ENCODE peak calls at places on chromosome 6, in ten cellular contexts. U, O, C, Q, G, V, J, E, S and T are unnamed samples. For H3K4me1 and H3K9me3, the result is how much of the 10 kb centered on the place peaks cover.

GRCh38 chr6:22349051-22349450 is 52.2 kb upstream of the PRL start:
- DNase-seq in U (no peak), O (no peak), V (no peak), C (no peak), Q (no peak), G (no peak), J (no peak), S (no peak), E (no peak), T (no peak)

GRCh38 chr6:30742316-30743098 is at the start of gene FLOT1:
- DNase-seq in U (peak), E (peak), S (peak), V (peak), Q (peak), O (peak), C (peak), J (peak), G (peak), T (peak)

GRCh38 chr6:46735720-46736031 is 501 bp upstream of the PLA2G7 start:
- DNase-seq in O (no peak), U (no peak), G (no peak), C (no peak), J (no peak), V (no peak), E (no peak), S (no peak), Q (no peak), T (no peak)

GRCh38 chr6:15301179-15302006 is 55.5 kb downstream of the JARID2 start:
- DNase-seq in S (no peak), J (no peak), Q (peak), C (no peak), G (no peak), U (no peak), O (no peak), E (no peak), V (no peak), T (no peak)

GRCh38 chr6:14038636-14039035 is 78.9 kb upstream of the CD83 start:
- DNase-seq in E (no peak), V (no peak), J (no peak), C (no peak), G (peak), Q (no peak), S (no peak), O (no peak), U (no peak), T (no peak)

GRCh38 chr6:2396856-2397640 is 151.6 kb upstream of the GMDS start:
- DNase-seq in E (no peak), G (peak), Q (no peak), O (peak), S (no peak), C (peak), V (peak), J (no peak), U (no peak), T (no peak)

GRCh38 chr6:130955755-130956154 is 107.3 kb downstream of the EPB41L2 start:
- DNase-seq in J (no peak), G (no peak), V (no peak), Q (peak), O (no peak), E (no peak), U (no peak), S (no peak), C (no peak), T (no peak)

GRCh38 chr6:42239736-42240375 is 22.2 kb upstream of the MRPS10 start:
- DNase-seq in V (peak), U (no peak), G (peak), S (no peak), E (peak), O (no peak), J (no peak), Q (peak), C (no peak), T (no peak)

GRCh38 chr6:37934276-37934675 is 114.7 kb downstream of the ZFAND3 start:
- DNase-seq in C (no peak), G (peak), S (no peak), E (no peak), V (no peak), J (no peak), U (no peak), Q (no peak), O (no peak), T (no peak)

GRCh38 chr6:111258615-111259088 is 171.3 kb downstream of the SLC16A10 start:
- DNase-seq in J (no peak), G (no peak), O (peak), V (no peak), E (no peak), C (no peak), U (no peak), S (no peak), Q (peak), T (no peak)

GRCh38 chr6:80472276-80472675 is 365.8 kb downstream of the BCKDHB start:
- DNase-seq in U (no peak), Q (no peak), O (no peak), C (no peak), G (peak), V (no peak), J (no peak), S (no peak), E (no peak), T (no peak)

GRCh38 chr6:51473996-51474975 is 613.1 kb downstream of the PKHD1 start:
- DNase-seq in C (no peak), V (no peak), S (no peak), G (no peak), Q (peak), J (no peak), O (no peak), E (peak), U (no peak), T (no peak)

GRCh38 chr6:136251394-136251793 is 1.3 kb upstream of the MTFR2 start:
- DNase-seq in Q (no peak), C (no peak), G (no peak), E (peak), S (peak), U (no peak), V (no peak), O (no peak), J (no peak), T (no peak)

GRCh38 chr6:20447157-20447556 is 45.5 kb downstream of the E2F3 start:
- DNase-seq in V (no peak), O (peak), J (no peak), S (no peak), G (peak), E (no peak), U (no peak), C (no peak), Q (no peak), T (no peak)

GRCh38 chr6:24251339-24251738 is 106.5 kb downstream of the DCDC2 start:
- DNase-seq in J (no peak), C (no peak), V (no peak), Q (no peak), G (no peak), U (no peak), S (no peak), O (no peak), E (no peak), T (no peak)

GRCh38 chr6:157574851-157575424 is 193.9 kb downstream of the ZDHHC14 start:
- DNase-seq in S (no peak), Q (no peak), C (no peak), V (no peak), G (no peak), O (no peak), E (no peak), U (no peak), J (no peak), T (no peak)

GRCh38 chr6:40962241-40962640 is 76.8 kb downstream of the UNC5CL start:
- DNase-seq in J (peak), E (peak), S (peak), G (peak), C (no peak), V (peak), U (peak), Q (peak), O (peak), T (no peak)

GRCh38 chr6:162706236-162706635 is 21.3 kb downstream of the PRKN start:
- DNase-seq in S (no peak), V (peak), O (peak), E (no peak), J (no peak), C (peak), G (no peak), Q (no peak), U (no peak), T (no peak)

GRCh38 chr6:158536891-158537798 is 22.7 kb upstream of the TMEM181 start:
- DNase-seq in J (no peak), V (peak), S (no peak), C (no peak), Q (peak), E (peak), G (no peak), U (no peak), O (peak), T (peak)

GRCh38 chr6:159998543-159998942 is 29.7 kb downstream of the IGF2R start:
- DNase-seq in V (no peak), E (no peak), S (no peak), C (no peak), Q (no peak), G (no peak), J (no peak), O (no peak), U (no peak), T (no peak)

GRCh38 chr6:135600086-135600702 is 102.7 kb upstream of the AHI1 start:
- DNase-seq in S (no peak), J (no peak), U (no peak), Q (no peak), G (no peak), C (no peak), V (no peak), O (no peak), E (no peak), T (no peak)

GRCh38 chr6:85364354-85364753 is 85.5 kb upstream of the NT5E start:
- DNase-seq in S (peak), Q (peak), J (no peak), C (no peak), G (peak), V (peak), U (peak), E (peak), O (peak), T (no peak)

GRCh38 chr6:163459536-163459935 is 45.0 kb downstream of the QKI start:
- DNase-seq in J (no peak), C (no peak), V (no peak), U (no peak), O (no peak), E (no peak), Q (no peak), S (no peak), G (peak), T (no peak)

GRCh38 chr6:11278207-11278559 is 45.7 kb upstream of the NEDD9 start:
- DNase-seq in S (no peak), U (no peak), C (no peak), O (no peak), E (no peak), V (no peak), Q (no peak), G (no peak), J (no peak), T (no peak)

GRCh38 chr6:106141441-106142237 is 55.5 kb downstream of the PRDM1 start:
- DNase-seq in J (no peak), Q (peak), U (no peak), S (no peak), G (no peak), E (peak), C (no peak), O (no peak), V (no peak), T (no peak)

GRCh38 chr6:47665112-47665511 is 33.3 kb upstream of the ADGRF4 start:
- DNase-seq in V (no peak), J (no peak), Q (peak), U (no peak), G (no peak), S (no peak), E (peak), O (no peak), C (no peak), T (no peak)

GRCh38 chr6:11532097-11532496 is 5.5 kb upstream of the TMEM170B start:
- DNase-seq in C (no peak), V (no peak), O (peak), U (no peak), S (no peak), G (no peak), J (no peak), Q (no peak), E (no peak), T (no peak)

GRCh38 chr6:34792605-34793500 is 970 bp downstream of the BLTP3A start:
- DNase-seq in E (peak), V (peak), J (no peak), O (peak), U (peak), S (peak), C (peak), Q (peak), G (peak), T (peak)

GRCh38 chr6:44207966-44208365 is 8.8 kb upstream of the MYMX start:
- DNase-seq in S (no peak), V (no peak), O (no peak), J (no peak), Q (no peak), U (no peak), E (no peak), G (no peak), C (no peak), T (no peak)

GRCh38 chr6:147881432-147881831 is 372.9 kb downstream of the SAMD5 start:
- DNase-seq in O (no peak), C (no peak), J (no peak), S (no peak), V (no peak), U (no peak), Q (no peak), E (no peak), G (no peak), T (no peak)

GRCh38 chr6:45553730-45554344 is 176.1 kb upstream of the SUPT3H start:
- DNase-seq in E (no peak), U (no peak), G (no peak), C (no peak), S (no peak), V (no peak), O (no peak), J (no peak), Q (no peak), T (no peak)

DNA sequence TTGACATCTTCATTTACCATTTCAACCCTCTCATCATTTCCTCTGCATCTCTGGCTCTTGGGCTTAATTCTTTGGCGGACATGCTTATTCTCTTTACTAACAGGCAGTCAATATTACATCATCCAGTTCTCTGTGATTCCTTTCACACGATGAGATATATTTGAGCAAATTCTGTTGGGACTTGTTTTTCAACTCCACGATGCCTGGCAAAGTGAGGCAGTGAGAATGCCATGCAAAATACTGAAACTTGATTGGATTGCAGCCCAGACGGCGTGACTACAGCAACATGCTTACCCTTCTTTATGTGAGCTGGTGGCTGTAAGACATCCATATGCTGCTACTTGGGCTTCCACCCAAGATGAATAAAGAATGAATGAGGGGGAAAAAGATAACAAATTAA is 101.7 kb upstream of the SPACA1 start:
- DNase-seq in Q (no peak), S (no peak), G (no peak), V (no peak), O (peak), E (peak), U (no peak), C (no peak), J (no peak), T (no peak)
- H3K4me1 ChIP-seq in Q (under half), S (under half), G (under half), V (under half), O (under half), E (under half), U (under half), C (under half), J (under half), T (under half)

GRCh38 chr6:27547157-27548075 is 74.5 kb upstream of the ZNF184 start:
- DNase-seq in Q (peak), U (no peak), E (peak), V (peak), C (no peak), J (no peak), S (peak), G (peak), O (peak), T (peak)

GRCh38 chr6:27553123-27553904 is 80.4 kb upstream of the ZNF184 start:
- DNase-seq in V (peak), O (peak), Q (no peak), S (peak), U (peak), J (peak), E (peak), C (no peak), G (peak), T (peak)

GRCh38 chr6:27551607-27552006 is 78.7 kb upstream of the ZNF184 start:
- DNase-seq in O (no peak), E (no peak), S (no peak), J (no peak), G (no peak), U (no peak), C (no peak), V (no peak), Q (no peak), T (no peak)

GRCh38 chr6:27546522-27546921 is 73.6 kb upstream of the ZNF184 start:
- DNase-seq in E (no peak), O (no peak), C (no peak), Q (no peak), U (no peak), G (no peak), J (no peak), S (no peak), V (no peak), T (no peak)

DNA sequence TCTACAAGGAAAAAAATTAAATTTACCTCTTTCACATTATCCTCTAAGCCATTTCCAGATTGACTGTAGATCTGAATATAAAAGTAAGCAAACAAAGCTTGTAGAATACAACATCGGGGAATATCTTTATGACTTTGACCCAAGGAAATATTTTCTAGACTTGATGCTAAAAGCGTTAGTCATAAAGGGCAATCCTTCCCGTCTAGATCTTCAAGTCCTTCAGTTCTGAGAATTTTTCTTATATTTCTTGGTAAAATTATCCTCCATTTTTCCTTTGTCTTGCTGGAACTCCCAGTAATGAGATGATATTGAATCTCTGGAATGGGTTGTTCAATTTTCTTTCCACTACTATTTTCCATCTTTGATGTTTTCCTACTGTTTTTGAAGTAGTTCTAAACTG is 77.8 kb upstream of the ZNF184 start:
- DNase-seq in U (no peak), G (no peak), O (no peak), Q (no peak), E (no peak), C (no peak), V (no peak), S (no peak), J (no peak), T (no peak)
- H3K9me3 ChIP-seq in U (under half), G (under half), O (under half), Q (under half), E (under half), C (under half), V (under half), S (under half), J (under half), T (under half)

DNA sequence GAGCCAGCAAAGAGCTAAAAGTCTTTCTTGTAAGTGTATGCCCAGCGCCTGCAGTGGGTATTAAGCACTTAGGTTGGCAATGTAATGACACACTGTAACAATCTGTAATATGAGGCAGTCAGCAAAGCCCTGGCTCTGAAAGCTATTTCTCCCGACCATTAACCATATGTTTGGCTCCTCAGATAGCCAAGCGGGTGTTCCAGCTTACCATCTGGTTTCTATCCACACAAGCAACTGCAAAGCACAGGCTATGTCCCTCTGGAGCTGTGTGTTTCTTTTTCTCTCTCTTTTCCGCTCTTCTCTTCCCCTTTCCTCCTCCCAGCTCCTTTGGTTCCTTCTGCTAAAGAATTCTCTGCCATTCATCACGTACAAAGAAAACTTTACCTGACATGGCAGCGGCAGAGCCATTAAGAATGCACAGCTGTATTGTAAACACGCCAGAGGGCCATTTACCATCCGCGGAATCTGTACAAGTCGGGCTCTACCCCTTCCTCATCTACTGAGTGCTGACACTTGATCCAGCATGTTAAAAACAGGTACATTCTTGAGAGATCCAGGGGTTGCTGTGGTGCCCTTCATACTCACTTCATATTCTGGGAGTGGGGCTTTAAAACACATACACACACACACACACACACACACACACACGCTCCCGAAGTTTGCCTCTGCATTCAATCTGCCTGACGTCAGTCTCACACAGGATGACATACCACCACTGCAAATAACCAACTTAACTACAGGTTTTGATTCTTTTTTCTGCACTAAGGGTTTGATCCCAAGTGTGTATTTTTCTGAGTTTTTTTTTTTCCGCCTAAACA is 77.3 kb downstream of the BACH2 start:
- DNase-seq in J (no peak), C (peak), U (no peak), V (peak), G (peak), E (no peak), Q (peak), O (peak), S (peak), T (no peak)
- H3K4me3 ChIP-seq in J (peak), C (peak), U (no peak), V (peak), G (peak), E (no peak), Q (peak), O (no peak), S (no peak), T (no peak)

DNA sequence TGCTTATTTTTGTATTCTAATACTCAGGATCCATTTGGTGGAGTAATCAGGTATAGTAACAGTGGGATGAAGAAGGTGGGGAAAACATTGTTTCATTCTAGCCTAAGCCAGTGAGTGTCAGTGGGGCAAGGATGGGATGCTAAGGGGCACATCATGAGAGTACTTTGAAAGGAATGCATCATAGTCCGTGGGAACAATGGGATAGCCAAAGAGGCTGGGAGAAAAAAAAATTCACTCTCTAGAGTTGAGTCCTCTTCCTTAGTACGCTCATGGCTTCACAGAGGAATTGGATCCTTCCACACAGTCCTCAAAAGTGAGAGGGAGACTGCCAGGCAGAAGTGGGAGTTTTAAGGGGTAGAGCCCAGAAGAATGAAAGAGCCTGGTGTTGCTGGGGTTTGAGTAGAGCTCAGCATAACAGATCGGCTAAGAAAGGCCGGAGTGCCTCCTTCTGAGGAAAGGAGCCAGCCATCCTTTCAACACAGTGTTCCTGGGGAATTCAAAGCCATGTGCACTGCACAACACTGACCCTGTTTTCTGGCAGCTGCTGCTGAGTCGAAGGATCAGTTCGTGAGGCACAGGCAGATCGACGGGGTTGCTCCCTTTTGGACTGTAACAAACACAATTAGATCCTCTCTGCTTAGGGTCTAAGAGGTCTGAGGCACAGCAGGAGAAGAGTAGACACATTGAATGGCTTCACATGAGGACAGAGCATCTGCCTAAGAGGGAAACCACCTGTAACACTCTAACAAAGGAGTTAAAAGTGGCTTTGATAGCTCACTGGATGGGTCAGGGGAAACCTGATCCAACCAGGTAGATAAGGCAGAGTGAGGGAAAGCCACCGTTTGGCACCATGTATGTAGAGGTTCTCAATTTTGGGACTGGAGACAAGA is 61.2 kb downstream of the ELOVL5 start:
- DNase-seq in J (no peak), Q (no peak), E (no peak), C (peak), S (no peak), V (peak), U (no peak), O (peak), G (no peak), T (no peak)
- H3K4me1 ChIP-seq in J (under half), Q (under half), E (under half), C (under half), S (under half), V (under half), U (under half), O (under half), G (under half), T (under half)